ENCODE peak calls at places on chromosome 2, in nine cellular contexts. D is GM23248; U is fibroblast of lung; J is osteoblast; N is effector memory CD4-positive, alpha-beta T cell; R is CD8-positive, alpha-beta T cell; A is endodermal cell; K is caudate nucleus; S is right cardiac atrium. B is an unnamed sample.

GRCh38 chr2:152542995-152543481 is 174.2 kb downstream of the PRPF40A start:
- DNase-seq in D (peak), U (peak), J (peak), N (no peak), R (no peak), A (peak), K (peak), S (no peak), B (peak)

GRCh38 chr2:38959938-38960608 is 70.4 kb downstream of the ARHGEF33 start:
- DNase-seq in D (peak), U (peak), J (peak), N (peak), R (peak), A (peak), K (peak), S (peak), B (peak)

GRCh38 chr2:26724004-26724750 is 31.7 kb downstream of the KCNK3 start:
- DNase-seq in D (peak), U (peak), J (peak), N (no peak), R (no peak), A (no peak), K (no peak), S (peak), B (no peak)

GRCh38 chr2:42840141-42840540 is 47.8 kb upstream of the HAAO start:
- DNase-seq in D (peak), U (no peak), J (no peak), N (no peak), R (no peak), A (no peak), K (no peak), S (peak), B (no peak)

GRCh38 chr2:176002684-176003225 is 688 bp upstream of the LNPK start:
- DNase-seq in D (peak), U (peak), J (peak), N (no peak), R (no peak), A (no peak), K (no peak), S (no peak), B (no peak)

GRCh38 chr2:223626713-223627112 is 24.6 kb upstream of the SCG2 start:
- DNase-seq in D (peak), U (peak), J (peak), N (no peak), R (no peak), A (no peak), K (no peak), S (no peak), B (no peak)

GRCh38 chr2:191262436-191262835 is 17.2 kb downstream of the MYO1B start:
- DNase-seq in D (no peak), U (no peak), J (no peak), N (no peak), R (no peak), A (no peak), K (no peak), S (no peak), B (no peak)

GRCh38 chr2:11067221-11068078 is 87.8 kb upstream of the SLC66A3 start:
- DNase-seq in D (no peak), U (no peak), J (no peak), N (no peak), R (no peak), A (no peak), K (no peak), S (no peak), B (no peak)

GRCh38 chr2:186503827-186504606 is 18.0 kb downstream of the ZC3H15 start:
- DNase-seq in D (peak), U (peak), J (no peak), N (no peak), R (no peak), A (no peak), K (no peak), S (no peak), B (no peak)

GRCh38 chr2:214731008-214731407 is 78.5 kb downstream of the BARD1 start:
- DNase-seq in D (no peak), U (no peak), J (no peak), N (no peak), R (no peak), A (no peak), K (no peak), S (peak), B (no peak)

GRCh38 chr2:59658906-59659305 is 894.5 kb downstream of the BCL11A start:
- DNase-seq in D (no peak), U (no peak), J (no peak), N (no peak), R (no peak), A (no peak), K (no peak), S (no peak), B (no peak)

GRCh38 chr2:28276076-28276618 is 116.5 kb upstream of the FOSL2 start:
- DNase-seq in D (peak), U (peak), J (peak), N (no peak), R (no peak), A (no peak), K (no peak), S (no peak), B (peak)

GRCh38 chr2:107324166-107324565 is 438.2 kb upstream of the ST6GAL2 start:
- DNase-seq in D (no peak), U (no peak), J (no peak), N (no peak), R (no peak), A (no peak), K (no peak), S (no peak), B (no peak)

GRCh38 chr2:219126555-219126954 is 34.1 kb downstream of the NHEJ1 start:
- DNase-seq in D (no peak), U (no peak), J (no peak), N (no peak), R (no peak), A (no peak), K (no peak), S (no peak), B (no peak)

GRCh38 chr2:40304340-40304739 is 147.6 kb downstream of the SLC8A1 start:
- DNase-seq in D (peak), U (no peak), J (no peak), N (no peak), R (no peak), A (peak), K (no peak), S (peak), B (no peak)

GRCh38 chr2:151407281-151407680 is 2.4 kb upstream of the RIF1 start:
- DNase-seq in D (no peak), U (no peak), J (peak), N (no peak), R (no peak), A (no peak), K (no peak), S (no peak), B (no peak)

GRCh38 chr2:77552956-77553355 is 30.8 kb upstream of the LRRTM4 start:
- DNase-seq in D (no peak), U (no peak), J (no peak), N (no peak), R (no peak), A (no peak), K (no peak), S (no peak), B (no peak)

GRCh38 chr2:39530423-39530866 is 93.4 kb upstream of the MAP4K3 start:
- DNase-seq in D (peak), U (peak), J (peak), N (no peak), R (no peak), A (no peak), K (no peak), S (no peak), B (no peak)

GRCh38 chr2:27885246-27885645 is 4.9 kb downstream of the RBKS start:
- DNase-seq in D (peak), U (no peak), J (peak), N (no peak), R (no peak), A (no peak), K (no peak), S (no peak), B (no peak)

GRCh38 chr2:19722486-19723420 is 179.0 kb downstream of the TTC32 start:
- DNase-seq in D (no peak), U (no peak), J (no peak), N (no peak), R (no peak), A (no peak), K (no peak), S (no peak), B (no peak)

GRCh38 chr2:25301453-25302352 is 40.0 kb downstream of the DNMT3A start:
- DNase-seq in D (peak), U (peak), J (peak), N (peak), R (peak), A (no peak), K (no peak), S (no peak), B (peak)

GRCh38 chr2:201420442-201421113 is 30.7 kb downstream of the TRAK2 start:
- DNase-seq in D (peak), U (peak), J (peak), N (no peak), R (no peak), A (no peak), K (no peak), S (no peak), B (peak)

GRCh38 chr2:172100080-172101007 is 2.4 kb downstream of the DLX2 start:
- DNase-seq in D (peak), U (no peak), J (peak), N (no peak), R (no peak), A (peak), K (no peak), S (no peak), B (no peak)

GRCh38 chr2:226673314-226673723 is 126.3 kb downstream of the IRS1 start:
- DNase-seq in D (peak), U (peak), J (peak), N (no peak), R (no peak), A (no peak), K (no peak), S (no peak), B (peak)

GRCh38 chr2:207902822-207903221 is 122.5 kb downstream of the PLEKHM3 start:
- DNase-seq in D (no peak), U (no peak), J (no peak), N (no peak), R (no peak), A (no peak), K (no peak), S (no peak), B (no peak)

GRCh38 chr2:176455865-176456291 is 186.6 kb downstream of the MTX2 start:
- DNase-seq in D (peak), U (peak), J (peak), N (no peak), R (no peak), A (peak), K (no peak), S (peak), B (no peak)

GRCh38 chr2:21501344-21502027 is 377.7 kb downstream of the TDRD15 start:
- DNase-seq in D (no peak), U (no peak), J (no peak), N (no peak), R (no peak), A (no peak), K (no peak), S (no peak), B (no peak)

GRCh38 chr2:61889212-61889956 is 928 bp upstream of the CCT4 start:
- DNase-seq in D (no peak), U (no peak), J (no peak), N (no peak), R (no peak), A (peak), K (no peak), S (no peak), B (no peak)

GRCh38 chr2:67295851-67296250 is 101.3 kb upstream of the ETAA1 start:
- DNase-seq in D (peak), U (no peak), J (no peak), N (no peak), R (no peak), A (no peak), K (no peak), S (no peak), B (no peak)

GRCh38 chr2:67854103-67854502 is 208.7 kb downstream of the C1D start:
- DNase-seq in D (no peak), U (no peak), J (no peak), N (no peak), R (no peak), A (no peak), K (no peak), S (no peak), B (no peak)

GRCh38 chr2:120066708-120067547 is 54.1 kb downstream of the EPB41L5 start:
- DNase-seq in D (no peak), U (peak), J (peak), N (no peak), R (no peak), A (no peak), K (no peak), S (no peak), B (no peak)

GRCh38 chr2:182132605-182133004 is 147.0 kb downstream of the PPP1R1C start:
- DNase-seq in D (peak), U (peak), J (no peak), N (no peak), R (no peak), A (no peak), K (no peak), S (no peak), B (no peak)

GRCh38 chr2:14234911-14235310 is 397.6 kb upstream of the LRATD1 start:
- DNase-seq in D (no peak), U (no peak), J (no peak), N (no peak), R (no peak), A (no peak), K (no peak), S (no peak), B (no peak)

GRCh38 chr2:43236256-43236655 is 9.8 kb upstream of the ZFP36L2 start:
- DNase-seq in D (no peak), U (no peak), J (no peak), N (no peak), R (no peak), A (no peak), K (no peak), S (no peak), B (no peak)

GRCh38 chr2:140892429-140892828 is 1238.4 kb downstream of the LRP1B start:
- DNase-seq in D (no peak), U (no peak), J (no peak), N (no peak), R (no peak), A (no peak), K (no peak), S (no peak), B (no peak)

GRCh38 chr2:18404708-18405107 is 155.7 kb downstream of the RDH14 start:
- DNase-seq in D (no peak), U (no peak), J (no peak), N (no peak), R (no peak), A (no peak), K (no peak), S (no peak), B (no peak)

GRCh38 chr2:156695595-156695994 is 259.4 kb downstream of the GPD2 start:
- DNase-seq in D (no peak), U (no peak), J (no peak), N (no peak), R (no peak), A (peak), K (no peak), S (no peak), B (no peak)

GRCh38 chr2:74625658-74626425 is 22.3 kb downstream of the M1AP start:
- DNase-seq in D (peak), U (no peak), J (no peak), N (no peak), R (no peak), A (no peak), K (no peak), S (no peak), B (no peak)

GRCh38 chr2:219551412-219551811 is 7.6 kb downstream of the TMEM198 start:
- DNase-seq in D (peak), U (peak), J (peak), N (no peak), R (no peak), A (peak), K (no peak), S (peak), B (no peak)

GRCh38 chr2:222572761-222573174 is 83.1 kb downstream of the FARSB start:
- DNase-seq in D (peak), U (peak), J (peak), N (no peak), R (no peak), A (no peak), K (no peak), S (no peak), B (no peak)

DNA sequence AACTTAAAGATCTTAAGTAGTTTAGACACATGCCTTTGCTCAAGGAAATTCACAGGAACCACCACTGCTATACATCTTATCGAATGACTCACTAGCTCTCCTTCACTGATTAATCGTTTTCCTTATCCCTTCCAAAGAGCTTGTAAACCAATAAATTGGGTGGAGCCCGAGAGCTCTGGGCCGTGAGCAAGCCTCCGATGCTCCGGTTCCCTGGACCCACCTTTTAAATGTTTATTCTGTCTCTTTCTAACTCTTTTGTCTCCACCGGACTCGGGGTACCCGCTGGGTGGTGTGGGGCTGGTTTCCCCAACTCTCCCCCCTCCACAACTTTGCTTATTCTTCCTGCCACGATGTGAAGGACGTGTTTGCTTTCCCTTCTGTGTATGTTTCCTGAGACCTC is 292.9 kb upstream of the TMEFF2 start:
- DNase-seq in D (no peak), U (no peak), J (no peak), N (no peak), R (no peak), A (no peak), K (no peak), S (no peak), B (no peak)
- H3K27ac ChIP-seq in D (no peak), U (no peak), J (no peak), N (no peak), R (no peak), A (no peak), K (no peak), S (no peak), B (no peak)

DNA sequence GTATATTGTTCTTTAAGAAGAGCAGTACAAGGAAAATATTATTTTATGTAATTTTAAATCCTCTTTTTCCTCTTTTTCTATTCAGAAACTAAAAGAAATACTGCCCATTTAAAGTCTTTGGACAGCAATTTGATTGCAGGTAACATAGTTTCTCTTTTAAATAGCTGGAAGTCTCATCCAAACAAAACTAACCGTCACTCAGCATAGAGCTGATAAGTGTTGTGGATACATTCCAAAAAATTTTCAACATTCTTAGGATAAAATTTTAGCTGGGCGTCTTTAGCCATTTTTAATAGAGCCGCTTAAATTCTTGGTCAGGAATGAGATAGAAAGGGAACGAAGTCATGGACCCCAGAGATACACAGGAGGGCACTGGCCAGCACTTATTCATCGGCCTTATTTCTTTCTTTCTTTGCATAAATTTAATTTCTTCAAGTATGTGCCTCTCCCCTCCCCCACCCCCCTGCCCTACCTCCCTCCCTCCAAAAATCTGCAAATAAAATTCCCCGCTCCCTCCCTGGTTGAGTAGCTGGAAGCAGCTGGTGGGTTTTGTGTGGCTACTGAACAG is 81.7 kb downstream of the GBX2 start:
- DNase-seq in D (no peak), U (no peak), J (no peak), N (no peak), R (no peak), A (no peak), K (no peak), S (no peak), B (no peak)
- H3K27ac ChIP-seq in D (no peak), U (no peak), J (no peak), N (no peak), R (no peak), A (peak), K (no peak), S (no peak), B (no peak)

GRCh38 chr2:196925768-196926561 is 542 bp downstream of the PGAP1 start:
- DNase-seq in D (peak), U (peak), J (peak), N (no peak), R (peak), A (peak), K (peak), S (peak), B (no peak)
- H3K27ac ChIP-seq in D (peak), U (peak), J (peak), N (peak), R (peak), A (peak), K (peak), S (peak), B (peak)

GRCh38 chr2:189413249-189413648 is 28.0 kb upstream of the WDR75 start:
- DNase-seq in D (no peak), U (no peak), J (no peak), N (no peak), R (no peak), A (no peak), K (no peak), S (no peak), B (no peak)
- H3K27ac ChIP-seq in D (no peak), U (no peak), J (no peak), N (no peak), R (no peak), A (no peak), K (no peak), S (no peak), B (no peak)

GRCh38 chr2:232264081-232264480 is 114.5 kb upstream of the ALPP start:
- DNase-seq in D (no peak), U (no peak), J (no peak), N (no peak), R (no peak), A (no peak), K (no peak), S (no peak), B (no peak)
- H3K27ac ChIP-seq in D (no peak), U (no peak), J (no peak), N (no peak), R (no peak), A (no peak), K (peak), S (no peak), B (no peak)

GRCh38 chr2:88055049-88055435 is 541 bp downstream of the KRCC1 start:
- DNase-seq in D (peak), U (peak), J (peak), N (no peak), R (no peak), A (no peak), K (no peak), S (no peak), B (no peak)

GRCh38 chr2:88055436-88056128 is at the start of gene KRCC1:
- DNase-seq in D (peak), U (peak), J (peak), N (peak), R (peak), A (peak), K (peak), S (peak), B (peak)

GRCh38 chr2:88054300-88055048 is 1.1 kb downstream of the KRCC1 start:
- DNase-seq in D (peak), U (peak), J (no peak), N (no peak), R (no peak), A (no peak), K (no peak), S (no peak), B (no peak)

GRCh38 chr2:88051792-88052191 is 3.8 kb downstream of the KRCC1 start:
- DNase-seq in D (no peak), U (no peak), J (no peak), N (no peak), R (no peak), A (no peak), K (no peak), S (no peak), B (no peak)

DNA sequence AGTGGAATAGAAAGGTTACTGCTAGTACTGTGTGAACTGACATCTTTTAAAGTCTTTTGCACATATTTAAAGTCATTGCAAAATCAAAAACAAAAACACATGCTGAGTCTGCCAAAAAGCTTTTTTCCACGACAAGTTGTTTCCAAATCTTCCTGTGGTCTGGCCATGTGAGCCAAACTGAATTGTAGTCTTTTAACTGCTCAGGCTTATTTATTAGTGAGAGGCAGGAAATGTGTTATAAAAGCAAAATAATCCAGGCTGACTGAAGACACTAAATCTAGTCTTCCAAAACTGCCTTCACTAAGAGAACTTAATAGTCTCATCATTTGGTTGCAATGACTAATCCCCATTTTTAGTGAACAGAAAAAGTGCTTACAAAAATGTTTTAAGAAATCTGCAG is 2.3 kb downstream of the KRCC1 start:
- DNase-seq in D (peak), U (peak), J (peak), N (no peak), R (no peak), A (no peak), K (no peak), S (no peak), B (no peak)
- H3K27ac ChIP-seq in D (peak), U (no peak), J (no peak), N (no peak), R (no peak), A (no peak), K (peak), S (no peak), B (no peak)

GRCh38 chr2:50551018-50551726 is 480.8 kb downstream of the NRXN1 start:
- DNase-seq in D (no peak), U (no peak), J (peak), N (no peak), R (no peak), A (no peak), K (no peak), S (no peak), B (no peak)
- H3K27ac ChIP-seq in D (no peak), U (no peak), J (no peak), N (no peak), R (no peak), A (no peak), K (no peak), S (no peak), B (no peak)

GRCh38 chr2:238948765-238949641 is 101.1 kb downstream of the TWIST2 start:
- DNase-seq in D (peak), U (no peak), J (peak), N (no peak), R (no peak), A (peak), K (no peak), S (no peak), B (no peak)
- H3K27ac ChIP-seq in D (peak), U (peak), J (peak), N (no peak), R (no peak), A (no peak), K (no peak), S (no peak), B (peak)